ENCODE peak calls at places on chromosomes 12 and 14, in nine cellular contexts. K is HCT116, R is A549, D is gastrocnemius medialis, I is prostate gland, E is IMR-90, Z is heart left ventricle, T is ovary, H is K562. P is an unnamed sample.

GRCh38 chr12:25935355-25936144 is 22.9 kb upstream of the RASSF8 start:
- DNase-seq in K (no peak), R (no peak), D (no peak), I (no peak), E (no peak), Z (no peak), T (no peak), H (no peak), P (no peak)

GRCh38 chr14:105421723-105422615 is 2.3 kb downstream of the MTA1 start:
- DNase-seq in K (no peak), R (no peak), D (no peak), I (no peak), E (no peak), Z (peak), T (no peak), H (no peak), P (no peak)

GRCh38 chr12:122028165-122028591 is 6.5 kb downstream of the BCL7A start:
- DNase-seq in K (no peak), R (no peak), D (peak), I (no peak), E (no peak), Z (no peak), T (no peak), H (no peak), P (no peak)

GRCh38 chr12:30485230-30485890 is 210.3 kb downstream of the IPO8 start:
- DNase-seq in K (no peak), R (no peak), D (no peak), I (no peak), E (no peak), Z (no peak), T (no peak), H (no peak), P (no peak)

GRCh38 chr12:91940322-91940721 is 205.3 kb downstream of the BTG1 start:
- DNase-seq in K (no peak), R (no peak), D (no peak), I (no peak), E (no peak), Z (no peak), T (no peak), H (no peak), P (no peak)

GRCh38 chr12:13195848-13196301 is 651 bp upstream of the EMP1 start:
- DNase-seq in K (no peak), R (no peak), D (no peak), I (no peak), E (peak), Z (peak), T (no peak), H (no peak), P (no peak)

GRCh38 chr12:105378821-105379400 is 48.4 kb downstream of the C12orf75 start:
- DNase-seq in K (no peak), R (no peak), D (no peak), I (no peak), E (no peak), Z (no peak), T (no peak), H (no peak), P (no peak)

GRCh38 chr12:50952510-50952909 is at the start of gene HIGD1C:
- DNase-seq in K (no peak), R (no peak), D (no peak), I (no peak), E (no peak), Z (no peak), T (no peak), H (no peak), P (no peak)

GRCh38 chr14:61525293-61526011 is 169.9 kb upstream of the HIF1A start:
- DNase-seq in K (peak), R (peak), D (peak), I (peak), E (peak), Z (peak), T (peak), H (no peak), P (peak)

GRCh38 chr14:74867673-74868072 is 8.3 kb downstream of the PROX2 start:
- DNase-seq in K (no peak), R (no peak), D (no peak), I (no peak), E (peak), Z (no peak), T (no peak), H (no peak), P (peak)

GRCh38 chr12:90947869-90948268 is 7.1 kb downstream of the CCER1 start:
- DNase-seq in K (no peak), R (no peak), D (no peak), I (no peak), E (no peak), Z (no peak), T (no peak), H (no peak), P (no peak)

GRCh38 chr12:122435186-122435585 is 12.7 kb upstream of the CLIP1 start:
- DNase-seq in K (no peak), R (no peak), D (no peak), I (no peak), E (no peak), Z (no peak), T (no peak), H (no peak), P (no peak)

GRCh38 chr14:53929871-53930685 is 26.5 kb downstream of the BMP4 start:
- DNase-seq in K (peak), R (peak), D (no peak), I (peak), E (no peak), Z (no peak), T (peak), H (peak), P (no peak)

GRCh38 chr14:64707661-64708060 is 3.4 kb downstream of the PLEKHG3 start:
- DNase-seq in K (peak), R (peak), D (no peak), I (no peak), E (peak), Z (no peak), T (no peak), H (no peak), P (peak)

GRCh38 chr12:22626429-22626828 is 1.5 kb downstream of the ETNK1 start:
- DNase-seq in K (no peak), R (no peak), D (no peak), I (peak), E (peak), Z (no peak), T (no peak), H (no peak), P (no peak)

GRCh38 chr12:77299910-77300772 is 234.8 kb upstream of the E2F7 start:
- DNase-seq in K (no peak), R (no peak), D (no peak), I (no peak), E (peak), Z (no peak), T (no peak), H (no peak), P (no peak)

GRCh38 chr12:120227233-120228040 is 26.5 kb upstream of the RPLP0 start:
- DNase-seq in K (no peak), R (no peak), D (no peak), I (no peak), E (no peak), Z (no peak), T (no peak), H (no peak), P (no peak)

GRCh38 chr12:114835031-114835430 is 151.1 kb upstream of the TBX3 start:
- DNase-seq in K (no peak), R (no peak), D (no peak), I (no peak), E (peak), Z (no peak), T (no peak), H (no peak), P (no peak)

GRCh38 chr14:102155150-102155549 is 15.5 kb downstream of the WDR20 start:
- DNase-seq in K (no peak), R (no peak), D (no peak), I (no peak), E (peak), Z (no peak), T (no peak), H (no peak), P (no peak)

GRCh38 chr12:121858662-121859572 is at the start of gene HPD:
- DNase-seq in K (no peak), R (no peak), D (peak), I (peak), E (peak), Z (peak), T (peak), H (no peak), P (peak)

GRCh38 chr14:33884916-33885315 is 66.0 kb downstream of the EGLN3 start:
- DNase-seq in K (no peak), R (no peak), D (no peak), I (no peak), E (no peak), Z (no peak), T (no peak), H (no peak), P (no peak)

GRCh38 chr14:32087173-32087861 is 10.2 kb downstream of the ARHGAP5 start:
- DNase-seq in K (peak), R (peak), D (no peak), I (no peak), E (peak), Z (no peak), T (no peak), H (no peak), P (no peak)

GRCh38 chr12:80293759-80294158 is 150.3 kb upstream of the PTPRQ start:
- DNase-seq in K (no peak), R (no peak), D (no peak), I (no peak), E (no peak), Z (no peak), T (no peak), H (no peak), P (no peak)

GRCh38 chr12:122282066-122282465 is 15.8 kb upstream of the VPS33A start:
- DNase-seq in K (no peak), R (no peak), D (no peak), I (no peak), E (peak), Z (no peak), T (no peak), H (no peak), P (no peak)

GRCh38 chr12:89357297-89357730 is 5.0 kb upstream of the DUSP6 start:
- DNase-seq in K (no peak), R (no peak), D (no peak), I (no peak), E (no peak), Z (no peak), T (no peak), H (no peak), P (no peak)

DNA sequence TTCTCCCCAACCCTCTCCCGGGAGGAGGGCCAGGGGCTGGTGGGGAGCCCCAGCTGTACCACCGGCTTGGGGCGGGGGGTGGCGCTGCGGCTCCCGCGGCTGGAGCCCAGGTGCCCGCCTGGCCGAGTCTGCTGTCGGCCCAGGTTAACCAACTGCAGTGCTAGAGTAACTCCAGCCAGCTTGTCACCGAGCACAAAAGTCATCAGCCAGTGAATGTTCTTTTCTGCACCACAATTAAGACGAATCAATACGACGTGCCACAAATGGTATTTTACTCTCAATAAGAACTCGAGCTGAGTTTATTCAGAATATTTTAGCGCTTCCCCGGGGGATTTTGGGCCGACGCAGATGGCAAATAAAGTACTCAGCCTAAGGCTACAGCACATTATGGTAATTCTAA is 83.3 kb downstream of the BCL11B start:
- DNase-seq in K (no peak), R (no peak), D (no peak), I (no peak), E (no peak), Z (no peak), T (no peak), H (peak), P (no peak)
- TF ChIP-seq CTCF in K (no peak), R (no peak), D (no peak), I (no peak), E (no peak), Z (no peak), T (no peak), H (no peak), P (no peak)

DNA sequence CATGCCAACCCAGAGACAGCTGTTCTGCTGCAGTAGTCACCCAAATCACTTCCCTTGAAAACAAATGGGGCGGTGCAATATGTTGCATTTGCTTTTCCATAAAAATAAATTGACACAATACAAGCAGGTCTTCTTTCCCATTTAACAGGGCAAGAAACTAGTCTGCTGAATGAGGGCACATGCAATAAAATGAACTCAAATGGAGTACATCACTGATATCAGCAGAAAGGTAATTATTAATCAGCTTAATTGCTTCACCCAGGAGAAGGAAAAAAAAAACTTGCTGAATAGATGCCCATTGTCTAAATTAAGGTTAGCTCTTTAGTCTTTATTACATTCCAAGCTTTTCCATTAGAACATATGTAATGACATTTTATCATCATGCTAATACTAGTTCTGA is 175.2 kb upstream of the GZMB start:
- DNase-seq in K (no peak), R (no peak), D (no peak), I (no peak), E (no peak), Z (no peak), T (no peak), H (no peak), P (no peak)
- H3K4me3 ChIP-seq in K (no peak), R (no peak), D (no peak), I (no peak), E (no peak), Z (no peak), T (no peak), H (no peak), P (no peak)

GRCh38 chr12:56223571-56224101 is 506 bp upstream of the NABP2 start:
- DNase-seq in K (no peak), R (no peak), D (no peak), I (no peak), E (no peak), Z (no peak), T (no peak), H (no peak), P (no peak)
- TF ChIP-seq POLR2A in K (peak), R (no peak), D (no peak), I (no peak), E (no peak), Z (no peak), T (no peak), H (no peak), P (no peak)

GRCh38 chr12:32312049-32312670 is 87.2 kb upstream of the FGD4 start:
- DNase-seq in K (peak), R (peak), D (no peak), I (peak), E (peak), Z (no peak), T (no peak), H (no peak), P (no peak)
- TF ChIP-seq CTCF in K (peak), R (peak), D (peak), I (peak), E (peak), Z (peak), T (no peak), H (peak), P (no peak)

DNA sequence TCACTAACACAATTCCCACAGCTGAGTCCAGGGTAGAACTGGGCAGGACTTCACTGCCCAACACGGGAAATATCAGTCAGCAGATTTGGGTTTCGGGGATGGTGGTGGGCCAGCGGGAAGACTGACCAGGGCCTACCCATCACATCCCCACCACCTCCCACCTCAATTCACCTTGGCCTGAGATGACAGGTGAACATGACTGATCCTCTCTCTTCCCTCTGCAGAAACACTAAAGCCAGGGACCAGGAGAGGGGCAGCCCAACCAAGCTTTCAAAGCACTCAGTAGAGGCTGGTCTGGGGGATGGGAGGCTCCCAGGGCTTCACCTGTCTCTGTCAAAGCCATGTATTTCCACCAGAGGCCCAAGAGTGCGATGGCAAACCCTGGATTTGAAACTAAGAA is 2.3 kb downstream of the SERPINA5 start:
- DNase-seq in K (no peak), R (no peak), D (no peak), I (no peak), E (no peak), Z (no peak), T (no peak), H (no peak), P (peak)
- H3K4me3 ChIP-seq in K (no peak), R (no peak), D (no peak), I (no peak), E (no peak), Z (no peak), T (no peak), H (no peak), P (no peak)

DNA sequence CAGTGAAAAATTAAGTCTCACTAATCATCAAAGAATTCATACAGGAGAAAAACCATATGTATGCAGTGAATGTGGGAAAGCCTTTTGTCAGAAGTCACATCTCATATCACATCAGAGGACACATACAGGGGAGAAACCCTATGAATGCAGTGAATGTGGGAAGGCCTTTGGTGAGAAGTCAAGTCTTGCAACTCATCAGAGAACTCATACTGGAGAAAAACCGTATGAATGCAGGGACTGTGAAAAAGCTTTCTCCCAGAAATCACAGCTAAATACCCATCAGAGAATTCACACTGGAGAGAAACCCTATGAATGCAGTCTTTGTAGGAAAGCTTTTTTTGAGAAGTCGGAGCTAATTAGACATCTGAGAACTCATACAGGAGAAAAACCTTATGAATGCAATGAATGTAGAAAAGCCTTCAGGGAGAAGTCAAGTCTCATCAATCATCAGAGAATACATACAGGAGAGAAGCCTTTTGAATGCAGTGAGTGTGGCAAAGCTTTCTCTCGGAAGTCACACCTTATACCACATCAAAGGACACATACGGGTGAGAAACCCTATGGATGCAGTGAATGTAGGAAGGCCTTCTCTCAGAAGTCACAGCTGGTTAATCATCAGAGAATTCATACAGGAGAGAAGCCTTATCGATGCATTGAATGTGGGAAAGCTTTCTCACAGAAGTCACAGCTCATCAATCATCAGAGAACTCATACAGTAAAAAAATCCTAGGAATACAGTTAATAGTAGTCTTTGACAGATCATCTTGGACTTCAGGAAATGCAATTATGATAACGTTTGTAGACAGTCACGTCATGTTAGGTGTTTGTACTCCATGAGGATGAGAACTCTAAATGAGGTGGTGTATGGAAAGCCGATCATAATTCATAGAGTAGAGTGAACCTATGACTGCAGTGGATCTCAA is 21.2 kb downstream of the ZNF84 start:
- DNase-seq in K (no peak), R (no peak), D (no peak), I (no peak), E (peak), Z (no peak), T (no peak), H (no peak), P (no peak)
- TF ChIP-seq POLR2A in K (no peak), R (no peak), D (no peak), I (no peak), E (no peak), Z (no peak), T (no peak), H (no peak), P (no peak)

GRCh38 chr12:67391656-67392055 is 122.5 kb downstream of the CAND1 start:
- DNase-seq in K (no peak), R (no peak), D (no peak), I (no peak), E (no peak), Z (no peak), T (no peak), H (no peak), P (no peak)

GRCh38 chr12:67386869-67387570 is 117.9 kb downstream of the CAND1 start:
- DNase-seq in K (no peak), R (no peak), D (no peak), I (no peak), E (no peak), Z (no peak), T (no peak), H (no peak), P (no peak)

GRCh38 chr12:67391034-67391433 is 121.9 kb downstream of the CAND1 start:
- DNase-seq in K (no peak), R (no peak), D (peak), I (no peak), E (no peak), Z (no peak), T (no peak), H (no peak), P (no peak)

DNA sequence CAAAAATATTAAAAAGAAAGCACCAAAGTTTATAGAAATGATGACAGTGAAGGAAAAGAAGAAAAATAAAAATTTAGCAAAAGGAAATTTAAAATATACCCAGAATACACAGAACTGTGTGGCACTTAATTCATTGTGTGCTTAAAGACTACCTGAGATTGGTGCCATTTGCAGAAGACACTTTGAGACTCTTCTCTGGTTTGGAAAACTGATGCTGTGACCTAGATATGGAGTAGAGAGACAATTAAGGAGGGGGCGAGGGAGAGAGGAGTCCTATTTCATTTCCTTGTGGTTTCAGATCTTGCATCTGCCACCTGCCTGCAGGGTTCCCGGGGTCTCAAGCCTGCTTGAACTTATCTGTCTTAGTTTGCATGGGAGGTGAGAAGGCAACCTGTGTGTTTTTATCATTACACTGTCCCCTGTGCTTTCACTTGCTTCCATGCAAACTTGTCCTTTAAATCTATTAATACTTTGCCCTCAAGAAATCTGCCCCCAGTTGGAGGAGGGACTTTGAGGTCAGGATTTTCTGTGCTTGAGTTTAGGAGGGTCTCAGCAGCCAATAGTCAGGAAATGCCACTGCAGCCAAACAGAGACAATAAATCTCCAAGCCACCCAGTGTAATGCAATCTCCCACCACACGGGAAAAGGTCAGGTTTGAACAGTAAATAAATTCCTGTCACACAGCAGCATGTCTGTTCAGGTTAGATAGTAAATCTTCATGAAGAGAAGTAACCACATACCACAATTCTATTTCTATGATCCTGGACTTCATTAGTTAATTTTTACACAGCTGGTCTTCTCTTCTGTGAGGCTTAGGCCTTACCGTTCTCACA is 119.4 kb downstream of the CAND1 start:
- DNase-seq in K (no peak), R (peak), D (no peak), I (no peak), E (no peak), Z (no peak), T (no peak), H (no peak), P (no peak)
- TF ChIP-seq CTCF in K (peak), R (no peak), D (peak), I (peak), E (no peak), Z (no peak), T (no peak), H (no peak), P (no peak)

GRCh38 chr12:8922544-8922943 is 8.2 kb downstream of the PHC1 start:
- DNase-seq in K (no peak), R (no peak), D (no peak), I (no peak), E (no peak), Z (no peak), T (no peak), H (no peak), P (no peak)
- H3K4me3 ChIP-seq in K (no peak), R (no peak), D (no peak), I (no peak), E (no peak), Z (no peak), T (no peak), H (no peak), P (no peak)

P was measured in lower leg skin.